ENCODE peak calls at places on chromosomes 1 and 21, in six cellular contexts. E, Z, Y, R, B and H are unnamed samples.

GRCh38 chr21:46158666-46159300 is 3.4 kb upstream of the FTCD start:
- DNase-seq in R (no peak), B (no peak), E (no peak), Y (no peak), Z (no peak), H (no peak)

GRCh38 chr1:183674339-183674738 is 21.2 kb upstream of the APOBEC4 start:
- DNase-seq in R (no peak), Z (no peak), E (no peak), B (peak), Y (no peak), H (no peak)

GRCh38 chr1:153192697-153193096 is 10.5 kb upstream of the LELP1 start:
- DNase-seq in E (peak), B (no peak), Z (no peak), R (no peak), Y (no peak), H (peak)

GRCh38 chr1:56576880-56577858 is 2.2 kb downstream of the PLPP3 start:
- DNase-seq in R (peak), Y (no peak), B (no peak), Z (no peak), E (peak), H (peak)

GRCh38 chr21:33434770-33435360 is 31.7 kb downstream of the IFNGR2 start:
- DNase-seq in B (peak), R (peak), E (peak), Z (no peak), Y (no peak), H (peak)

GRCh38 chr1:234528073-234528865 is 49.3 kb upstream of the TARBP1 start:
- DNase-seq in E (peak), R (no peak), B (no peak), Y (no peak), Z (no peak), H (peak)

GRCh38 chr1:9823943-9824701 is at the start of gene CLSTN1:
- DNase-seq in E (peak), Y (peak), R (peak), Z (peak), B (peak), H (peak)

GRCh38 chr1:210248341-210248740 is 15.7 kb downstream of the SERTAD4 start:
- DNase-seq in R (no peak), Z (no peak), B (no peak), E (no peak), Y (no peak), H (no peak)

GRCh38 chr21:34886554-34887385 is 162.3 kb downstream of the RUNX1 start:
- DNase-seq in B (no peak), E (peak), Z (no peak), R (no peak), Y (no peak), H (peak)

GRCh38 chr1:28640766-28641165 is 2.1 kb downstream of the TAF12 start:
- DNase-seq in Z (peak), B (no peak), Y (no peak), R (no peak), E (peak), H (no peak)

GRCh38 chr1:244952940-244953339 is 88.6 kb upstream of the HNRNPU start:
- DNase-seq in R (peak), Z (no peak), E (peak), Y (no peak), B (no peak), H (no peak)

GRCh38 chr1:164092603-164093353 is 466.2 kb upstream of the PBX1 start:
- DNase-seq in Y (no peak), B (no peak), E (peak), Z (no peak), R (no peak), H (no peak)

GRCh38 chr21:35840197-35840799 is 220.0 kb downstream of the SETD4 start:
- DNase-seq in Z (peak), Y (peak), R (peak), E (peak), B (peak), H (peak)

GRCh38 chr21:38470762-38471161 is 27.5 kb downstream of the ERG start:
- DNase-seq in Y (no peak), E (peak), Z (no peak), R (peak), B (peak), H (no peak)

GRCh38 chr1:200877839-200878551 is 5.2 kb downstream of the GPR25 start:
- DNase-seq in B (no peak), Z (peak), Y (no peak), R (no peak), E (no peak), H (no peak)

GRCh38 chr1:100065183-100065968 is 67.4 kb downstream of the SASS6 start:
- DNase-seq in Y (no peak), B (no peak), E (no peak), R (no peak), Z (no peak), H (no peak)